ENCODE peak calls at places on chromosome 21, in eight cellular contexts. One of them, this sample, is unnamed.

GRCh38 chr21:41926807-41927171 is 27.0 kb downstream of the C2CD2 start:
- DNase-seq in AG10803: no peak
- DNase-seq in IMR-90: no peak
- DNase-seq in transverse colon: no peak
- DNase-seq in myocyte: no peak
- DNase-seq in substantia nigra: no peak
- DNase-seq in NCI-H345: no peak
- DNase-seq in EH: no peak
- DNase-seq in this sample: no peak

GRCh38 chr21:16870116-16870515 is 642.7 kb upstream of the CXADR start:
- DNase-seq in AG10803: peak
- DNase-seq in IMR-90: peak
- DNase-seq in transverse colon: no peak
- DNase-seq in myocyte: no peak
- DNase-seq in substantia nigra: no peak
- DNase-seq in NCI-H345: no peak
- DNase-seq in EH: no peak
- DNase-seq in this sample: no peak

GRCh38 chr21:27804515-27804914 is 837.6 kb upstream of the ADAMTS5 start:
- DNase-seq in AG10803: peak
- DNase-seq in IMR-90: no peak
- DNase-seq in transverse colon: no peak
- DNase-seq in myocyte: peak
- DNase-seq in substantia nigra: no peak
- DNase-seq in NCI-H345: no peak
- DNase-seq in EH: peak
- DNase-seq in this sample: no peak

GRCh38 chr21:45981641-45982255 is at the start of gene COL6A1:
- DNase-seq in AG10803: peak
- DNase-seq in IMR-90: peak
- DNase-seq in transverse colon: peak
- DNase-seq in myocyte: peak
- DNase-seq in substantia nigra: no peak
- DNase-seq in NCI-H345: peak
- DNase-seq in EH: peak
- DNase-seq in this sample: peak

GRCh38 chr21:45363921-45364463 is 41.0 kb upstream of the COL18A1 start:
- DNase-seq in AG10803: peak
- DNase-seq in IMR-90: peak
- DNase-seq in transverse colon: peak
- DNase-seq in myocyte: peak
- DNase-seq in substantia nigra: no peak
- DNase-seq in NCI-H345: no peak
- DNase-seq in EH: peak
- DNase-seq in this sample: peak

GRCh38 chr21:27480841-27481261 is 514.0 kb upstream of the ADAMTS5 start:
- DNase-seq in AG10803: peak
- DNase-seq in IMR-90: peak
- DNase-seq in transverse colon: no peak
- DNase-seq in myocyte: peak
- DNase-seq in substantia nigra: no peak
- DNase-seq in NCI-H345: no peak
- DNase-seq in EH: peak
- DNase-seq in this sample: no peak

GRCh38 chr21:44927587-44928461 is 7.1 kb upstream of the ITGB2 start:
- DNase-seq in AG10803: peak
- DNase-seq in IMR-90: peak
- DNase-seq in transverse colon: peak
- DNase-seq in myocyte: peak
- DNase-seq in substantia nigra: no peak
- DNase-seq in NCI-H345: no peak
- DNase-seq in EH: peak
- DNase-seq in this sample: no peak

GRCh38 chr21:45256912-45257672 is 30.6 kb downstream of the POFUT2 start:
- DNase-seq in AG10803: no peak
- DNase-seq in IMR-90: no peak
- DNase-seq in transverse colon: no peak
- DNase-seq in myocyte: no peak
- DNase-seq in substantia nigra: no peak
- DNase-seq in NCI-H345: no peak
- DNase-seq in EH: peak
- DNase-seq in this sample: no peak

GRCh38 chr21:43900690-43901089 is 35.7 kb downstream of the AGPAT3 start:
- DNase-seq in AG10803: no peak
- DNase-seq in IMR-90: no peak
- DNase-seq in transverse colon: no peak
- DNase-seq in myocyte: no peak
- DNase-seq in substantia nigra: no peak
- DNase-seq in NCI-H345: no peak
- DNase-seq in EH: no peak
- DNase-seq in this sample: peak

GRCh38 chr21:31624961-31625491 is 34.5 kb upstream of the SOD1 start:
- DNase-seq in AG10803: no peak
- DNase-seq in IMR-90: no peak
- DNase-seq in transverse colon: no peak
- DNase-seq in myocyte: no peak
- DNase-seq in substantia nigra: no peak
- DNase-seq in NCI-H345: no peak
- DNase-seq in EH: no peak
- DNase-seq in this sample: no peak

GRCh38 chr21:45267390-45267760 is 20.3 kb downstream of the POFUT2 start:
- DNase-seq in AG10803: no peak
- DNase-seq in IMR-90: no peak
- DNase-seq in transverse colon: no peak
- DNase-seq in myocyte: no peak
- DNase-seq in substantia nigra: no peak
- DNase-seq in NCI-H345: no peak
- DNase-seq in EH: no peak
- DNase-seq in this sample: no peak

GRCh38 chr21:28636988-28637691 is 355.5 kb downstream of the LTN1 start:
- DNase-seq in AG10803: peak
- DNase-seq in IMR-90: peak
- DNase-seq in transverse colon: no peak
- DNase-seq in myocyte: peak
- DNase-seq in substantia nigra: no peak
- DNase-seq in NCI-H345: no peak
- DNase-seq in EH: peak
- DNase-seq in this sample: no peak

GRCh38 chr21:27519357-27519756 is 552.5 kb upstream of the ADAMTS5 start:
- DNase-seq in AG10803: peak
- DNase-seq in IMR-90: peak
- DNase-seq in transverse colon: no peak
- DNase-seq in myocyte: no peak
- DNase-seq in substantia nigra: no peak
- DNase-seq in NCI-H345: no peak
- DNase-seq in EH: peak
- DNase-seq in this sample: no peak

GRCh38 chr21:41369105-41369914 is 7.5 kb downstream of the MX2 start:
- DNase-seq in AG10803: peak
- DNase-seq in IMR-90: no peak
- DNase-seq in transverse colon: no peak
- DNase-seq in myocyte: peak
- DNase-seq in substantia nigra: no peak
- DNase-seq in NCI-H345: peak
- DNase-seq in EH: no peak
- DNase-seq in this sample: no peak

GRCh38 chr21:34916446-34916845 is 132.7 kb downstream of the RUNX1 start:
- DNase-seq in AG10803: peak
- DNase-seq in IMR-90: peak
- DNase-seq in transverse colon: no peak
- DNase-seq in myocyte: no peak
- DNase-seq in substantia nigra: no peak
- DNase-seq in NCI-H345: no peak
- DNase-seq in EH: peak
- DNase-seq in this sample: no peak

GRCh38 chr21:26849428-26850115 is 4.4 kb upstream of the ADAMTS1 start:
- DNase-seq in AG10803: peak
- DNase-seq in IMR-90: peak
- DNase-seq in transverse colon: no peak
- DNase-seq in myocyte: peak
- DNase-seq in substantia nigra: no peak
- DNase-seq in NCI-H345: peak
- DNase-seq in EH: peak
- DNase-seq in this sample: no peak

GRCh38 chr21:36291509-36291908 is 28.5 kb upstream of the MORC3 start:
- DNase-seq in AG10803: no peak
- DNase-seq in IMR-90: no peak
- DNase-seq in transverse colon: no peak
- DNase-seq in myocyte: no peak
- DNase-seq in substantia nigra: no peak
- DNase-seq in NCI-H345: no peak
- DNase-seq in EH: no peak
- DNase-seq in this sample: no peak

This sample was measured in dorsolateral prefrontal cortex.